ENCODE peak calls at places on chromosome 21, in seven cellular contexts. L is HCT116, Z is SK-N-SH, N is HepG2, R is H1, J is K562, P is GM12878. U is an unnamed sample.

GRCh38 chr21:15324542-15324941 is 259.7 kb upstream of the NRIP1 start:
- DNase-seq in L (no peak), Z (no peak), N (peak; percentile 11), R (no peak), J (no peak), P (no peak), U (no peak)

GRCh38 chr21:26962516-26963305 is 4.2 kb downstream of the ADAMTS5 start:
- DNase-seq in L (no peak), Z (no peak), N (no peak), R (no peak), J (no peak), P (no peak), U (no peak)

GRCh38 chr21:18725653-18726052 is 322.1 kb upstream of the TMPRSS15 start:
- DNase-seq in L (no peak), Z (no peak), N (no peak), R (no peak), J (no peak), P (no peak), U (no peak)

GRCh38 chr21:26185021-26185420 is 14.5 kb upstream of the APP start:
- DNase-seq in L (no peak), Z (no peak), N (no peak), R (no peak), J (no peak), P (no peak), U (no peak)

GRCh38 chr21:43903451-43904091 is 38.5 kb downstream of the AGPAT3 start:
- DNase-seq in L (no peak), Z (peak; percentile 67), N (no peak), R (no peak), J (no peak), P (no peak), U (no peak)

GRCh38 chr21:46454634-46455390 is 3.9 kb upstream of the DIP2A start:
- DNase-seq in L (no peak), Z (no peak), N (no peak), R (no peak), J (no peak), P (no peak), U (no peak)

GRCh38 chr21:17435565-17436543 is 77.0 kb upstream of the CXADR start:
- DNase-seq in L (no peak), Z (peak; percentile 23), N (no peak), R (no peak), J (no peak), P (no peak), U (peak; percentile 13)

GRCh38 chr21:17726047-17726446 is 93.1 kb downstream of the C21orf91 start:
- DNase-seq in L (peak; percentile 23), Z (peak; percentile 30), N (peak; percentile 10), R (no peak), J (no peak), P (no peak), U (peak; percentile 46)

GRCh38 chr21:31479714-31480113 is 135.7 kb upstream of the TIAM1 start:
- DNase-seq in L (no peak), Z (no peak), N (no peak), R (no peak), J (no peak), P (no peak), U (no peak)

GRCh38 chr21:32371913-32372314 is 20.9 kb downstream of the URB1 start:
- DNase-seq in L (no peak), Z (no peak), N (no peak), R (no peak), J (no peak), P (no peak), U (no peak)

GRCh38 chr21:32134441-32135159 is 144.2 kb downstream of the MIS18A start:
- DNase-seq in L (no peak), Z (no peak), N (no peak), R (no peak), J (no peak), P (no peak), U (no peak)

GRCh38 chr21:16409341-16409740 is 679.6 kb downstream of the USP25 start:
- DNase-seq in L (no peak), Z (no peak), N (no peak), R (no peak), J (no peak), P (no peak), U (no peak)

GRCh38 chr21:40714516-40714915 is 132.4 kb downstream of the DSCAM start:
- DNase-seq in L (no peak), Z (no peak), N (no peak), R (no peak), J (no peak), P (no peak), U (no peak)

GRCh38 chr21:34020005-34020847 is 53.2 kb upstream of the MRPS6 start:
- DNase-seq in L (no peak), Z (no peak), N (peak; percentile 19), R (no peak), J (no peak), P (peak; percentile 92), U (no peak)

GRCh38 chr21:25639922-25640670 is 1.0 kb downstream of the JAM2 start:
- DNase-seq in L (no peak), Z (peak; percentile 73), N (no peak), R (no peak), J (no peak), P (no peak), U (no peak)

GRCh38 chr21:41375875-41376274 is 14.0 kb downstream of the MX2 start:
- DNase-seq in L (no peak), Z (no peak), N (no peak), R (no peak), J (no peak), P (no peak), U (no peak)

GRCh38 chr21:32353002-32353711 is 39.7 kb downstream of the URB1 start:
- DNase-seq in L (no peak), Z (no peak), N (no peak), R (no peak), J (no peak), P (no peak), U (no peak)

GRCh38 chr21:21165063-21165645 is 166.9 kb downstream of the NCAM2 start:
- DNase-seq in L (no peak), Z (peak; percentile 14), N (no peak), R (no peak), J (no peak), P (no peak), U (no peak)

GRCh38 chr21:19908386-19908785 is 1089.8 kb upstream of the NCAM2 start:
- DNase-seq in L (no peak), Z (no peak), N (no peak), R (no peak), J (no peak), P (no peak), U (no peak)

GRCh38 chr21:18069875-18070274 is 174.8 kb upstream of the CHODL start:
- DNase-seq in L (no peak), Z (no peak), N (no peak), R (no peak), J (no peak), P (no peak), U (no peak)

DNA sequence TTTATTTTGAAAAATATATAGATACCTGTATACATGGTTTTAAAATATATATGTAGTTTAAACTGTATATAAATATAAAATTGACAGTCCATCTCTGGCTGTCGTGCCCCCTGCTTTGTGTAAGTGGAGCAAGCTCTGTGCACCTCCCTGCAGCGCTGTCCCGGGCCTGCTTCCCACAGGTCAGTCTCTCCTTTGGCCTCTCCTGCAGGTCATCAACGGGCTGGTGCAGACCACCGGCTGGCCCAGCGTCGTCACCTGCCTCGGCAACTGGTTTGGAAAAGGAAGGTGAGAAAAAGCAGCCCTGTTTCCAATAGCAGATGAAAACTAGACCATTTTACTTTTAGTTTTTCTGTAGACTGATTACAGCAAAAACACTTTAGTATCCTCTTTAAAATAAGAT is 28.5 kb downstream of the SLC37A1 start:
- DNase-seq in L (no peak), Z (no peak), N (no peak), R (no peak), J (no peak), P (no peak), U (no peak)
- TF ChIP-seq JUND in L (no peak), Z (no peak), N (no peak), R (no peak), J (no peak), P (no peak), U (no peak)

DNA sequence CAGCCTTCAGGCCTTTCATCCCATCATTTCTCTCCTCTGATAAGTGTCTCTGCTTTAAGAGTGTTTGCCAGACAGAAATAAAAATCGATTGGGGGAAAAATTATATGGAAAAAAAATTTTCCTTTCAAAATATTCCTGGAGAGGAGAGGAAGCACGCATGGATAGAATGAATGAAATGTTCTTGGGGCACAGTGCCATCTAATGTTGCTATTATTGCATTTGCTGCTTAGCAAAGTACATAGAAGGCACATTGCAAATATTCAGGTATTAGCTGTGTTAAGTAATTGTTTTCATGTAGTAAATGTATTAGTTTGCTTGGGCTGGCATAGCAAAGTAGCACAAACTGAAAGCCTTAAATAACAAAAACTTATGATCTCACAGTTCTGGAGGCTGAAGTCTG is 18.1 kb downstream of the B3GALT5 start:
- DNase-seq in L (no peak), Z (no peak), N (no peak), R (no peak), J (no peak), P (no peak), U (no peak)
- TF ChIP-seq JUND in L (no peak), Z (no peak), N (no peak), R (no peak), J (no peak), P (no peak), U (no peak)

GRCh38 chr21:35737425-35737824 is 322.9 kb downstream of the SETD4 start:
- DNase-seq in L (no peak), Z (no peak), N (no peak), R (no peak), J (no peak), P (no peak), U (no peak)

GRCh38 chr21:35732788-35733187 is 327.5 kb downstream of the SETD4 start:
- DNase-seq in L (no peak), Z (no peak), N (no peak), R (no peak), J (no peak), P (no peak), U (no peak)

GRCh38 chr21:35737899-35738341 is 322.4 kb downstream of the SETD4 start:
- DNase-seq in L (no peak), Z (no peak), N (no peak), R (no peak), J (no peak), P (no peak), U (no peak)

GRCh38 chr21:35743571-35743970 is 316.8 kb downstream of the SETD4 start:
- DNase-seq in L (no peak), Z (no peak), N (no peak), R (no peak), J (no peak), P (no peak), U (no peak)

GRCh38 chr21:35738342-35738961 is 321.9 kb downstream of the SETD4 start:
- DNase-seq in L (no peak), Z (no peak), N (no peak), R (no peak), J (no peak), P (no peak), U (no peak)
- TF ChIP-seq JUND in L (no peak), Z (no peak), N (no peak), R (no peak), J (no peak), P (no peak), U (no peak)

DNA sequence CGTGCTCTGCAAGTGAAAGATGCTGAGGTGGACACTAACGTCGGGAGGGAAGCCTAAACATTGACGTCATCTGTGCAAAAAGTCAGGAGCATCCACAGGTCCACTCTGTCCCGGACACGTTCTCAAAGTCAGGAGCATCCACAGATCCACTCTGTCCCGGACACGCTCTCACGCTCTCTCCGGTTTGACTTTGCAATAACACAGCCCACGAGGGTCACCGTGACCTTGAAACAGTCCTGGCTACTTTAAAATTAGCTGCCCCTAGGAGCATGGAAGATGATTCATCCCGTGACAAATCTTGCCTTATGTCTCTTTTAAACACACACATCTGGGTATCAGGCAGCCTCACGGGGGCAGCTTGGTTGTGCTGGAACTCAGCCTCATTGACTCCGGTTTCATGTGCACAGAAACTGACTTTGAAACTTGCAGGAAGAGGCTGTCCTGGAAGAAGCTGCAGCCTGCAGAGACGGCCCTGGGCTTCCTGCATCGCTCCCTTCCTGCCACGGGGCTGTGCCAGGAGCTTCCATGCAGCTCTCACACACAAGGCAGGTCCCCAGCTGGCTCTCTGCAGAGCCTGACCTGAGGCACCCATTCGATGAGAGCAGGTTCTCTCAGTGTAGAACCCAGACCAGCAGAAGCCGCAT is 18.1 kb upstream of the COL18A1 start:
- DNase-seq in L (no peak), Z (peak; percentile 61), N (no peak), R (no peak), J (no peak), P (no peak), U (no peak)
- TF ChIP-seq JUND in L (no peak), Z (no peak), N (no peak), R (no peak), J (peak; percentile 52), P (no peak), U (no peak)